ENCODE peak calls at places on chromosomes 7 and 10, in four cellular contexts. W, G, F and R are unnamed samples.

GRCh38 chr10:4765428-4765827 is 60.6 kb upstream of the AKR1E2 start:
- DNase-seq in W (no peak), G (no peak), F (no peak), R (no peak)

GRCh38 chr10:98088186-98088971 is 46.1 kb upstream of the R3HCC1L start:
- DNase-seq in W (no peak), G (no peak), F (no peak), R (no peak)

GRCh38 chr10:30183076-30183402 is 123.7 kb upstream of the JCAD start:
- DNase-seq in W (no peak), G (no peak), F (no peak), R (no peak)

GRCh38 chr10:60623627-60624026 is 154.7 kb upstream of the CDK1 start:
- DNase-seq in W (no peak), G (no peak), F (no peak), R (no peak)

GRCh38 chr10:132964231-132964630 is 21.9 kb upstream of the CFAP46 start:
- DNase-seq in W (no peak), G (no peak), F (no peak), R (no peak)

GRCh38 chr7:70761711-70762328 is 370.1 kb upstream of the GALNT17 start:
- DNase-seq in W (no peak), G (no peak), F (no peak), R (no peak)

GRCh38 chr10:4254101-4254994 is 469.3 kb upstream of the KLF6 start:
- DNase-seq in W (no peak), G (no peak), F (no peak), R (no peak)

GRCh38 chr7:134995239-134996096 is 9.2 kb downstream of the AGBL3 start:
- DNase-seq in W (no peak), G (no peak), F (no peak), R (no peak)

GRCh38 chr7:159040146-159040545 is 104.5 kb downstream of the VIPR2 start:
- DNase-seq in W (no peak), G (no peak), F (no peak), R (peak; percentile 17)

GRCh38 chr10:63464402-63465292 is 1.1 kb downstream of the JMJD1C start:
- DNase-seq in W (no peak), G (no peak), F (no peak), R (no peak)

GRCh38 chr10:115093286-115093775 is at the start of gene ATRNL1:
- DNase-seq in W (no peak), G (no peak), F (peak; percentile 9), R (peak; percentile 69)

GRCh38 chr10:72250666-72251065 is 23.1 kb upstream of the DDIT4 start:
- DNase-seq in W (no peak), G (peak; percentile 90), F (no peak), R (peak; percentile 66)

GRCh38 chr10:8054498-8055407 is at the start of gene GATA3:
- DNase-seq in W (no peak), G (no peak), F (no peak), R (no peak)

GRCh38 chr7:28592861-28593260 is 180.5 kb downstream of the CREB5 start:
- DNase-seq in W (no peak), G (no peak), F (no peak), R (no peak)

GRCh38 chr10:95457319-95457886 is 103.8 kb downstream of the SORBS1 start:
- DNase-seq in W (no peak), G (no peak), F (no peak), R (no peak)

GRCh38 chr10:124632566-124632965 is 111.6 kb downstream of the FAM53B start:
- DNase-seq in W (no peak), G (no peak), F (no peak), R (no peak)

GRCh38 chr10:121813211-121813812 is 114.5 kb downstream of the ATE1 start:
- DNase-seq in W (no peak), G (no peak), F (no peak), R (no peak)

GRCh38 chr10:31855033-31855432 is 73.6 kb downstream of the ARHGAP12 start:
- DNase-seq in W (no peak), G (no peak), F (no peak), R (no peak)

GRCh38 chr10:74117738-74118137 is 32.9 kb downstream of the AP3M1 start:
- DNase-seq in W (no peak), G (no peak), F (no peak), R (no peak)
- H3K36me3 ChIP-seq in W (peaks cover 70% of the 10 kb centered on the region), G (peaks cover 89% of the 10 kb centered on the region), F (peaks cover 86% of the 10 kb centered on the region), R (no peaks in the 10 kb centered on the region)

DNA sequence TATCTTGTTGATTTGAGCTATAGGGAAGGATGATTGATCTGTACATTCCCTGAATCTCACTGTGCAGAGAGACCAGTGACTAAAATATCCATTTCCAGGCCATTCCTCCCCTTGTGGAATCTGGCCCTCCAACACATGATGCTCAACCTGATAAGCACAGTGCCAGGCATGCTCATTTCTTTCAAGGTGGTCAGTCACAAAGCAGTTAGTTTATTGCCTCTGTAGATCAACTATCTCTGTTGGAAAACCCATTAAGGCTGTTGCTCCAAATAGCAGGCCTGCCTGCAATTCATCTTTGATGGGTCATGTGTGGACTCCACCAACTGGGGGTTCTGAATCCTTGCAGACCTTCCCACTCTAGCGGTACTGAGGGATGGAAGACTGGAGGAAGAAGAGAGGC is 168.6 kb upstream of the FOXK1 start:
- DNase-seq in W (no peak), G (no peak), F (no peak), R (no peak)
- H3K4me3 ChIP-seq in W (no peak overlapping the region), G (no peak overlapping the region), F (no peak overlapping the region), R (no peak overlapping the region)

GRCh38 chr7:50851891-50852290 is 69.2 kb upstream of the GRB10 start:
- DNase-seq in W (no peak), G (peak; percentile 52), F (no peak), R (no peak)

GRCh38 chr7:50852901-50853300 is 70.2 kb upstream of the GRB10 start:
- DNase-seq in W (no peak), G (peak; percentile 23), F (no peak), R (no peak)

GRCh38 chr7:50848203-50848602 is 65.5 kb upstream of the GRB10 start:
- DNase-seq in W (no peak), G (no peak), F (no peak), R (no peak)

GRCh38 chr7:50851451-50851850 is 68.8 kb upstream of the GRB10 start:
- DNase-seq in W (no peak), G (no peak), F (no peak), R (no peak)

GRCh38 chr7:50849991-50850390 is 67.3 kb upstream of the GRB10 start:
- DNase-seq in W (no peak), G (peak; percentile 39), F (no peak), R (no peak)
- H3K36me3 ChIP-seq in W (no peaks in the 10 kb centered on the region), G (no peaks in the 10 kb centered on the region), F (no peaks in the 10 kb centered on the region), R (no peaks in the 10 kb centered on the region)

DNA sequence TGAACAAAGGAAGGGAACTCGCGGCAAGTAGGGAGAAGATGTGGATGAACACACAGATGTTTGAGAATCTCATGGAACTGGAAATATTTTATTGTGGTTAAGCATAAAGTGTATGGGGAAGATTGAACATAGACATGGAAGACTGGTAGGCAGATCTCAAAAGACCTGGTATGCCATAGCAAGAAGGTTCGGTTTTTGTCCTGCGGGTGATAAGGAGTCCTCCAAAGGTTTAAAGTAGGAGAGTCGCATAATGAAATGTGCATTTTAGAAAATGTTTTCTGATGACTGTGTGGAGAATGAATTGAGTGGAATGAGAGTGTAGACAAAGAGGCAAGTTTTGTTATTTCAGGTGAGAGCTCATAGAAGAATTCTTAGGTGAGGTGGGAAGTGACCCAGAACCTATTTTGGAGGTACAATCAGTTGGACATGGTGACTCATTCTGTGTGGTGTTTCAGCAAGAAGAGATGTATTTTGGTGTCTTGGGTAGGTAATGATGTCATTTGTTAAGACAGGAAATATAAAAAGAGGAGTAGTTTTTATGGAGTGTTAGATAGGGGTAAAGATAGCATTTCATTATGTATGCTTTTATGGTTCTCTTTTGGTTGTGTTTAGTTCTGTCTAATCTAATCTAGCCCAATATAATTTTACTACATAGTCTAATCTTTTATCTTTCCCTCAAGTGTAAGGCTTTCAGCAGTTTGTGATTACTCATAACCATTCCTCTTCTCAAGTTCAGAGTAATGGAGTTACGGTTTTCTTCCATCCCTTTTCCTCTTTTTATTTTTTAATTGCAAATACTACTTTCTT is 239.2 kb downstream of the EXOC4 start:
- DNase-seq in W (no peak), G (no peak), F (no peak), R (no peak)
- H3K4me3 ChIP-seq in W (no peak overlapping the region), G (no peak overlapping the region), F (no peak overlapping the region), R (no peak overlapping the region)

GRCh38 chr10:70815504-70816219 is at the start of gene SGPL1:
- DNase-seq in W (peak; percentile 87), G (peak; percentile 90), F (peak; percentile 63), R (peak; percentile 87)

GRCh38 chr10:70822421-70822820 is 6.7 kb downstream of the SGPL1 start:
- DNase-seq in W (no peak), G (no peak), F (no peak), R (no peak)

GRCh38 chr10:70816220-70816894 is 609 bp downstream of the SGPL1 start:
- DNase-seq in W (peak; percentile 75), G (peak; percentile 82), F (no peak), R (peak; percentile 36)

GRCh38 chr10:70820976-70821750 is 5.4 kb downstream of the SGPL1 start:
- DNase-seq in W (no peak), G (no peak), F (no peak), R (no peak)
- H3K36me3 ChIP-seq in W (peaks cover 6% of the 10 kb centered on the region), G (peaks cover 53% of the 10 kb centered on the region), F (peaks cover 53% of the 10 kb centered on the region), R (no peaks in the 10 kb centered on the region)

GRCh38 chr7:2687338-2687869 is 598 bp upstream of the AMZ1 start:
- DNase-seq in W (no peak), G (no peak), F (no peak), R (no peak)
- H3K4me3 ChIP-seq in W (no peak overlapping the region), G (peak overlapping the region; percentile 56), F (peak overlapping the region; percentile 39), R (no peak overlapping the region)

DNA sequence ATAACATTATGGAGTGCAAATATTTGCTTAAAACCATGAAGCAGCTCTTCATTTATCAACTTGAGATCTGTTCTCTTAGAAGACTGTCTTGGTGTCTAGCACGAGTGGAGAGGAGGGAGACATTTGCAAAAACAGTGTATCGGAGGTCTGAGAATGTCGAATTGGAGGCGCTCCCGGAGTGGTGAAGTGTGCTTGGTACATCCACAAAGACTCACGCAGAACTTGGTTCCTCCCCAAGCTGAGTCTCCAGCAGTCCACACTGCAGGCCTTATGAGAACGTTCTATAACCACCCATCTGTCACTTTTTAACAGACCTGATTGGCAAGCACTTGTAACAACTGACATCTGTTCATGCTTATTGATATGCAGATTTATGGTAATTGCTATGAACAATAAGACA is 261.6 kb downstream of the CELF2 start:
- DNase-seq in W (no peak), G (no peak), F (no peak), R (no peak)
- H3K36me3 ChIP-seq in W (no peaks in the 10 kb centered on the region), G (peaks cover 55% of the 10 kb centered on the region), F (no peaks in the 10 kb centered on the region), R (no peaks in the 10 kb centered on the region)

DNA sequence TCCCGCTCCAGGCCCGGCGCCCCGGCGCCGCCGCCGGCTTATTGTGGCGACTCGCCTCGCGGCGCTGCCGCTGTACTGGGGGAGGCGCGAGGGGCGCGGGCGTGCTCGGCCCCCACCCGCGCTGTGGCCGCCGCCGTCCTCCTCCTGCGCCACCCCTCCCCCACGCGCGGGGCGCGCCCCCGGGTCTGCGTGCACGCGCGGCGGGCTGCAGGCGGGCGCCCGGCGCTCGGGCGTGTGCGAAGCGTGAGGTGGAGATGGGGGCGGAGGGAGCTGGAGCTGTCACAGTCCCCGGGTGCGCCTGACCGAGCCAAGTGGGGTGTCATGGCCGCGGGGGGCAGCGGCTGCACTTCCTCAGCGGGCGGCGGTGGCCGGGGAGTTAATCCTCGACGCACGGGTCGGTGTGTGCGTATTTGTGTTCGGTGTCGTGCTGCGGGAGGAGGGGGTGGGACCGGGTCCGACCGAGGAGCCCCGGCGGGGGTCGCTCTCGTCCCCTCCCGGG is 672 bp downstream of the LCOR start:
- DNase-seq in W (peak; percentile 83), G (peak; percentile 88), F (peak; percentile 23), R (peak; percentile 87)
- H3K4me3 ChIP-seq in W (peak overlapping the region; percentile 96), G (peak overlapping the region; percentile 99), F (peak overlapping the region; percentile 64), R (peak overlapping the region; percentile 68)